ENCODE peak calls at places on chromosomes 13 and 19, in four cellular contexts. R, H, J and C are unnamed samples. For H3K4me1, the result is how much of the 10 kb centered on the place peaks cover.

GRCh38 chr19:49801966-49802661 is 11.0 kb downstream of the FUZ start:
- DNase-seq in H (peak), R (peak), J (peak), C (no peak)

GRCh38 chr13:102317593-102317992 is 84.3 kb downstream of the FGF14 start:
- DNase-seq in H (peak), J (peak), R (peak), C (no peak)

GRCh38 chr19:56942749-56943148 is 102.2 kb upstream of the PEG3 start:
- DNase-seq in J (no peak), H (peak), R (peak), C (no peak)

GRCh38 chr13:34344761-34345600 is 527.0 kb downstream of the RFC3 start:
- DNase-seq in J (no peak), R (no peak), H (no peak), C (no peak)

GRCh38 chr19:7527516-7528191 is 5.2 kb downstream of the MCOLN1 start:
- DNase-seq in J (no peak), H (no peak), R (no peak), C (no peak)

GRCh38 chr13:72253754-72254153 is 386.8 kb upstream of the DACH1 start:
- DNase-seq in J (no peak), H (no peak), R (no peak), C (peak)

GRCh38 chr19:14782978-14783545 is 4.7 kb upstream of the ADGRE2 start:
- DNase-seq in J (no peak), H (no peak), R (no peak), C (no peak)

GRCh38 chr19:1437609-1438008 is 587 bp upstream of the RPS15 start:
- DNase-seq in J (no peak), R (no peak), H (no peak), C (no peak)

GRCh38 chr13:59477011-59477410 is 686.7 kb downstream of the DIAPH3 start:
- DNase-seq in H (peak), R (no peak), J (no peak), C (no peak)

GRCh38 chr13:28631792-28632191 is 27.1 kb upstream of the POMP start:
- DNase-seq in J (peak), R (no peak), H (peak), C (no peak)

GRCh38 chr19:438416-438958 is 22.3 kb downstream of the SHC2 start:
- DNase-seq in R (no peak), H (no peak), J (no peak), C (no peak)

GRCh38 chr13:90205911-90206310 is 1141.6 kb upstream of the MIR17HG start:
- DNase-seq in R (no peak), H (no peak), J (no peak), C (no peak)

GRCh38 chr19:15631817-15632216 is 8.9 kb upstream of the CYP4F3 start:
- DNase-seq in R (no peak), J (no peak), H (peak), C (peak)

GRCh38 chr19:30086220-30086619 is 144.2 kb downstream of the URI1 start:
- DNase-seq in J (no peak), H (no peak), R (no peak), C (no peak)

GRCh38 chr13:113157206-113157928 is 1.1 kb upstream of the PROZ start:
- DNase-seq in H (no peak), R (no peak), J (no peak), C (no peak)

GRCh38 chr13:43911871-43912270 is 32.2 kb downstream of the LACC1 start:
- DNase-seq in J (no peak), H (no peak), R (no peak), C (no peak)

GRCh38 chr13:112683581-112683980 is 6.3 kb upstream of the ATP11A start:
- DNase-seq in J (no peak), H (no peak), R (no peak), C (no peak)

GRCh38 chr19:48881741-48882657 is 9.8 kb downstream of the PPP1R15A start:
- DNase-seq in R (peak), J (no peak), H (peak), C (peak)

GRCh38 chr19:47380559-47380958 is 31.4 kb downstream of the DHX34 start:
- DNase-seq in H (no peak), J (no peak), R (no peak), C (no peak)

GRCh38 chr13:114065141-114065925 is 67.1 kb downstream of the RASA3 start:
- DNase-seq in R (peak), H (peak), J (peak), C (peak)

GRCh38 chr13:97364827-97365226 is 69.1 kb upstream of the RAP2A start:
- DNase-seq in H (no peak), R (no peak), J (no peak), C (no peak)

GRCh38 chr13:20116213-20116612 is 44.6 kb downstream of the GJA3 start:
- DNase-seq in H (no peak), R (no peak), J (no peak), C (no peak)

GRCh38 chr19:17080441-17080803 is 4.8 kb downstream of the MYO9B start:
- DNase-seq in J (no peak), R (no peak), H (no peak), C (no peak)

GRCh38 chr19:17079710-17080440 is 4.3 kb downstream of the MYO9B start:
- DNase-seq in J (peak), R (peak), H (peak), C (peak)

GRCh38 chr19:17078038-17078919 is 2.7 kb downstream of the MYO9B start:
- DNase-seq in R (no peak), J (no peak), H (peak), C (no peak)

GRCh38 chr19:17077447-17078028 is 2.0 kb downstream of the MYO9B start:
- DNase-seq in H (no peak), J (no peak), R (no peak), C (no peak)

GRCh38 chr19:17078920-17079709 is 3.5 kb downstream of the MYO9B start:
- DNase-seq in R (no peak), H (peak), J (peak), C (no peak)
- H3K4me3 ChIP-seq in R (no peak), H (peak), J (peak), C (peak)

DNA sequence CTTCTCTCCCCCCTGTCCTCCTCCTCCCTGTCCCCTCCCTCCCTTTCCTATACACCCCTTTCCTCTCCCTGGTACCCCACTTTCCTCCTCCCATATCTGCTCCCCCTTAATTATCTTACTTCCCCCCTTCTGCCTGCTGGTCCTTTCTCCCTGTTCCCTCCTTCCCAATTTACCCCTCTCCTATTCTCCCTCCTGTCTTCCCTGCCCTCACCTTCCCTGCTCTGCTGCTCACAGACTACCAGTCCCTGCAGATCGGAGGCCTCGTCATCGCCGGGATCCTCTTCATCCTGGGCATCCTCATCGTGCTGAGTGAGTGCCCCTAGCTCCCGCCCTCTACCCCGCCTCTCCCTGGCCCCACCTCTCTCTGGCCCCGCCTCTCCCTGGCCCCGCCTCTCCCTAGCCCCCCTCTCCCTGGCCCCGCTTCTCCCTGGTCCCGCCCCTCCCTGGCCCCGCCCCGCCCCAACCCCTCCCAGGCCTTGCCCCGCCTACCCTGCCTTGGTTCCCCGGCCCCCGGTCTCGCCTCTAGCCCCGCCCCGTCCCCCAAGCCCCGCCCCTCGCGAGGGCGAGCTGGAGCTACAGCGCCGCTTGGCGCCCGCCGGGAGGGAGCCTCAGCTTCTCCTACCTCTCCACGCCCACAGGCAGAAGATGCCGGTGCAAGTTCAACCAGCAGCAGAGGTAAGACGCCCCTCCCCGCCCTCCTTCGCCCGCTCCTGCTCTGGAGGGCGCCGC is 2.0 kb upstream of the FXYD7 start:
- DNase-seq in J (peak), R (peak), H (peak), C (peak)
- H3K4me1 ChIP-seq in J (under half), R (under half), H (under half), C (under half)

GRCh38 chr19:18397242-18398202 is at the start of gene LRRC25:
- DNase-seq in J (no peak), H (no peak), R (no peak), C (no peak)
- H2AFZ ChIP-seq in J (peak), H (no peak), R (no peak), C (no peak)

GRCh38 chr13:26759907-26760834 is at the start of gene GPR12:
- DNase-seq in J (no peak), R (no peak), H (peak), C (no peak)
- H3K4me3 ChIP-seq in J (no peak), R (peak), H (peak), C (no peak)

GRCh38 chr13:50466554-50466953 is 376.9 kb downstream of the DLEU7 start:
- DNase-seq in J (no peak), R (no peak), H (no peak), C (no peak)

GRCh38 chr13:50460366-50460765 is 383.1 kb downstream of the DLEU7 start:
- DNase-seq in R (no peak), H (no peak), J (no peak), C (no peak)

GRCh38 chr13:50467156-50467814 is 376.2 kb downstream of the DLEU7 start:
- DNase-seq in H (peak), R (no peak), J (no peak), C (no peak)

GRCh38 chr13:50461189-50461588 is 382.3 kb downstream of the DLEU7 start:
- DNase-seq in J (no peak), R (no peak), H (no peak), C (no peak)

GRCh38 chr13:50463662-50464061 is 379.8 kb downstream of the DLEU7 start:
- DNase-seq in J (no peak), H (no peak), R (no peak), C (no peak)
- H3K4me1 ChIP-seq in J (under half), H (under half), R (under half), C (under half)

GRCh38 chr19:11973020-11973810 is 8.4 kb downstream of the ZNF763 start:
- DNase-seq in J (no peak), R (no peak), H (no peak), C (no peak)
- H2AFZ ChIP-seq in J (no peak), R (no peak), H (no peak), C (no peak)

GRCh38 chr19:34367424-34367957 is 2.5 kb downstream of the GPI start:
- DNase-seq in H (no peak), J (no peak), R (no peak), C (no peak)

GRCh38 chr19:34364830-34365462 is at the start of gene GPI:
- DNase-seq in R (peak), J (peak), H (peak), C (peak)

GRCh38 chr19:34368338-34368737 is 3.3 kb downstream of the GPI start:
- DNase-seq in R (no peak), J (no peak), H (no peak), C (no peak)

GRCh38 chr19:34365463-34366401 is 736 bp downstream of the GPI start:
- DNase-seq in H (peak), J (peak), R (peak), C (peak)

GRCh38 chr19:34366670-34367423 is 1.9 kb downstream of the GPI start:
- DNase-seq in H (peak), J (peak), R (peak), C (no peak)
- H3K4me3 ChIP-seq in H (peak), J (peak), R (no peak), C (peak)

GRCh38 chr19:55482967-55483671 is 1.9 kb upstream of the NAT14 start:
- DNase-seq in H (no peak), R (no peak), J (no peak), C (no peak)
- H3K4me1 ChIP-seq in H (under half), R (under half), J (under half), C (under half)

DNA sequence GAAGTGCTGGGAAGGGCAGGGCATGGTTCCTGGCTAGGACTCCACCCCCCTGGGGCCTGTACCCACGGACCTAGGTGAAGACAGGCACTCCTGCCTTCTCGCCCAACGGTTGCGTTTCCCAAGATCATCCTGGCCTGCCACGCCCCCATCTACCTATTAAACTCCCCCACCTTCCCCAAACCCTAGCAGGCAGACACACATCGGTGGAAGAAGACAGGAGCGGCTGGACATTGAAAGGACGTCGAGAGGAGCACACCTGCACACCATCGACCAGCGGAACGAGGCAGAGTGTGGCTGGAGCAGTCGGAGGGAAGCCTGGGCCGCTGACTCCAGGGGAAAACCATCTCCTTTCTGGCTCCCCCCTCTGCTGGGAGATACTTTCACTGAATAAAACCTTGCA is 45.6 kb upstream of the ALOX5AP start:
- DNase-seq in R (no peak), H (no peak), J (no peak), C (no peak)
- H2AFZ ChIP-seq in R (no peak), H (peak), J (peak), C (peak)